ENCODE peak calls at places on chromosomes 2 and 18, in ten cellular contexts. Q is SK-N-SH, X is uterus, G is neural crest cell, D is bronchial epithelial cell, Z is pancreas, W is AG04449, K is endothelial cell, N is left lung, Y is GM10248. A is an unnamed sample.

GRCh38 chr18:21361297-21361880 is 119.4 kb downstream of the GREB1L start:
- DNase-seq in N (no peak), W (no peak), Z (no peak), Q (no peak), G (peak; percentile 5), D (no peak), K (no peak), Y (no peak), X (no peak), A (no peak)

GRCh38 chr2:16103614-16104344 is 163.4 kb downstream of the MYCN start:
- DNase-seq in W (no peak), Z (no peak), X (no peak), G (no peak), N (no peak), Q (no peak), K (no peak), Y (no peak), D (no peak), A (no peak)

GRCh38 chr2:144460981-144461766 is 58.7 kb downstream of the ZEB2 start:
- DNase-seq in Y (no peak), K (no peak), G (peak; percentile 36), W (no peak), X (peak; percentile 48), Q (no peak), N (no peak), D (no peak), Z (no peak), A (no peak)

GRCh38 chr18:74604366-74604765 is 6.7 kb downstream of the ZNF407 start:
- DNase-seq in Q (no peak), Z (no peak), N (no peak), X (no peak), K (no peak), G (no peak), D (no peak), W (no peak), Y (no peak), A (no peak)

GRCh38 chr2:179332903-179333302 is 68.3 kb upstream of the SESTD1 start:
- DNase-seq in N (no peak), X (no peak), Z (no peak), W (no peak), Y (no peak), D (peak; percentile 84), G (no peak), Q (no peak), K (no peak), A (no peak)

GRCh38 chr2:212421571-212422334 is 116.8 kb downstream of the ERBB4 start:
- DNase-seq in K (no peak), N (no peak), G (no peak), Z (no peak), Q (no peak), W (peak; percentile 19), D (peak; percentile 41), Y (no peak), X (no peak), A (peak; percentile 32)

GRCh38 chr2:216770050-216770449 is 74.7 kb upstream of the IGFBP5 start:
- DNase-seq in Z (no peak), K (no peak), Q (no peak), Y (no peak), N (no peak), W (no peak), G (no peak), X (no peak), D (no peak), A (no peak)

GRCh38 chr2:69798466-69798908 is 31.0 kb upstream of the GMCL1 start:
- DNase-seq in K (no peak), D (peak; percentile 63), W (no peak), Z (no peak), Q (no peak), X (peak; percentile 35), Y (no peak), N (no peak), G (no peak), A (no peak)

GRCh38 chr2:182066439-182067061 is 80.9 kb downstream of the PPP1R1C start:
- DNase-seq in Q (peak; percentile 8), K (no peak), G (no peak), D (peak; percentile 73), Z (no peak), N (no peak), Y (no peak), W (peak; percentile 88), X (no peak), A (peak; percentile 81)

GRCh38 chr2:25936889-25937545 is 45.3 kb downstream of the KIF3C start:
- DNase-seq in Y (no peak), W (no peak), N (no peak), Z (no peak), X (no peak), G (no peak), K (no peak), Q (peak; percentile 56), D (no peak), A (no peak)

GRCh38 chr2:9106338-9107167 is 100.1 kb upstream of the ASAP2 start:
- DNase-seq in D (no peak), W (no peak), Z (no peak), Y (no peak), Q (no peak), N (no peak), K (no peak), G (no peak), X (no peak), A (no peak)

GRCh38 chr2:40371525-40372277 is 80.2 kb downstream of the SLC8A1 start:
- DNase-seq in G (no peak), X (peak; percentile 66), N (no peak), Q (peak; percentile 24), W (no peak), Y (no peak), K (peak; percentile 11), D (peak; percentile 49), Z (no peak), A (peak; percentile 59)

GRCh38 chr2:20400787-20401494 is 45.9 kb upstream of the RHOB start:
- DNase-seq in W (no peak), Z (no peak), K (no peak), G (no peak), N (no peak), D (peak; percentile 53), Y (no peak), Q (no peak), X (no peak), A (no peak)

GRCh38 chr2:37833420-37833819 is 91.7 kb upstream of the RMDN2 start:
- DNase-seq in K (no peak), W (no peak), D (no peak), Y (no peak), X (no peak), G (no peak), Q (no peak), N (no peak), Z (no peak), A (no peak)

GRCh38 chr2:75787532-75788132 is 76.9 kb upstream of the GCFC2 start:
- DNase-seq in G (peak; percentile 3), Y (peak; percentile 17), W (no peak), K (no peak), D (peak; percentile 44), Q (peak; percentile 42), Z (no peak), N (no peak), X (no peak), A (no peak)
- TF ChIP-seq CTCF in G (peak; percentile 77), Y (peak; percentile 29), W (no peak), K (peak; percentile 59), D (peak; percentile 13), Q (peak; percentile 67), Z (peak; percentile 29), N (no peak), X (peak; percentile 24), A (peak; percentile 57)

DNA sequence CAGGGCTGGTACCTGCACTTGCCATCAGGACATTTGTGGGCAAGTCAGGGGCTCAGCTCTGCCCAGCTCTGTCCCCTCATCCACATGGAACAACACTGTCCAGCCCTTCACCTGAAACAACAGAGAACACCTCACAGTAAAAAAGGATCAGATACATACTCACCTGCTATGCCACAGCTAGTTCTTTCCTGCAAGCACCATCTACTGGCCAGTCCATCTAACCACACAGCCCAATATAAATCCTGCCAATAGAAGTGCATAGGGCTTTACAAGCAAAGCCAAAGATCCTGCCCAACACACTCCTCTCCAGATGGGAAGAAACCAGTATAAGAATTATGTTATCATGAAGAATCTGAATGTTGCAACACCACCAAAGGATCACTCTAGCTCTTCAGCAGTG is 52.2 kb upstream of the GALNT13 start:
- DNase-seq in X (no peak), G (no peak), K (no peak), W (no peak), Z (no peak), Q (no peak), Y (no peak), D (no peak), N (no peak), A (no peak)
- TF ChIP-seq CTCF in X (no peak), G (no peak), K (no peak), W (no peak), Z (no peak), Q (no peak), Y (no peak), D (no peak), N (no peak), A (no peak)

GRCh38 chr2:165563468-165564225 is 94.1 kb downstream of the CSRNP3 start:
- DNase-seq in X (no peak), Y (no peak), G (no peak), N (no peak), Z (no peak), D (no peak), K (no peak), W (no peak), Q (no peak), A (no peak)
- TF ChIP-seq CTCF in X (no peak), Y (peak; percentile 15), G (peak; percentile 33), N (no peak), Z (no peak), D (peak; percentile 9), K (peak; percentile 23), W (no peak), Q (peak; percentile 34), A (no peak)

GRCh38 chr2:235911125-235911524 is 257.1 kb downstream of the GBX2 start:
- DNase-seq in G (no peak), D (no peak), N (peak; percentile 47), Y (no peak), Z (no peak), K (no peak), W (no peak), Q (no peak), X (no peak), A (no peak)

GRCh38 chr2:235908826-235909225 is 259.4 kb downstream of the GBX2 start:
- DNase-seq in Q (no peak), W (no peak), Y (peak; percentile 65), N (no peak), D (no peak), X (no peak), K (no peak), Z (no peak), G (no peak), A (no peak)

GRCh38 chr2:235910067-235910466 is 258.1 kb downstream of the GBX2 start:
- DNase-seq in X (no peak), D (no peak), G (no peak), N (peak; percentile 19), Y (no peak), K (no peak), Q (no peak), Z (no peak), W (no peak), A (no peak)

GRCh38 chr2:235909371-235909770 is 258.8 kb downstream of the GBX2 start:
- DNase-seq in G (no peak), D (no peak), Z (no peak), Y (no peak), X (no peak), K (no peak), W (no peak), Q (no peak), N (no peak), A (no peak)

DNA sequence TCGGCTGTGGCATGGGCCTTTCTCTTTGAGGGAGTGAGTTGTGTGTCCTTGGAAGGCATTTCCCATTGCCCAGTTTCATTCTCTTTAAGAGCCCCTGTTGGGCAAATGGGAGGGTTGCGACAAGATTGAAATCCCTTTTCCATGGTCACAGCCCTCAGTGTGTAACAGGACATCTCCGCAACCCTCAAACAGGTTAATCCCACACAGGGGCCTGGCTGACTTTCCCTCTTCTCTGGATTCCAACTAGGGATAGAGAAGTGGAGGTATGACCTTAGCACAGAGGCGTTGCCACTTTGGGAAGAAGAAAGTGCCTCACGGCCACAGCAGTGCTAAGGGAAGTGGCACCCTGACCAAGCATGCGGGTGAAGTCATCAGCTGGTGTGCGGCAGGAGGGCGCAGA is 256.6 kb downstream of the GBX2 start:
- DNase-seq in G (no peak), N (no peak), X (no peak), Q (no peak), Z (no peak), W (no peak), K (no peak), D (no peak), Y (no peak), A (no peak)
- TF ChIP-seq CTCF in G (no peak), N (no peak), X (no peak), Q (no peak), Z (no peak), W (no peak), K (no peak), D (no peak), Y (no peak), A (no peak)